ENCODE peak calls at places on chromosomes 5 and 9, in four cellular contexts. One of them, this sample, is unnamed.

GRCh38 chr9:102049586-102050246 is 311.3 kb upstream of the GRIN3A start:
- DNase-seq in T-helper 2 cell: no peak
- DNase-seq in mesothelial cell of epicardium: no peak
- DNase-seq in activated T-cell treated with anti-CD3 and anti-CD28 coated beads for 4 hours: no peak
- DNase-seq in this sample: no peak

GRCh38 chr9:17829812-17830385 is 251.0 kb downstream of the SH3GL2 start:
- DNase-seq in T-helper 2 cell: no peak
- DNase-seq in mesothelial cell of epicardium: no peak
- DNase-seq in activated T-cell treated with anti-CD3 and anti-CD28 coated beads for 4 hours: no peak
- DNase-seq in this sample: no peak

GRCh38 chr9:33236571-33236970 is 3.4 kb upstream of the SPINK4 start:
- DNase-seq in T-helper 2 cell: no peak
- DNase-seq in mesothelial cell of epicardium: no peak
- DNase-seq in activated T-cell treated with anti-CD3 and anti-CD28 coated beads for 4 hours: no peak
- DNase-seq in this sample: no peak

GRCh38 chr5:171223927-171224326 is 85.1 kb upstream of the TLX3 start:
- DNase-seq in T-helper 2 cell: no peak
- DNase-seq in mesothelial cell of epicardium: no peak
- DNase-seq in activated T-cell treated with anti-CD3 and anti-CD28 coated beads for 4 hours: no peak
- DNase-seq in this sample: no peak

GRCh38 chr9:116905131-116905724 is 218.1 kb downstream of the TRIM32 start:
- DNase-seq in T-helper 2 cell: no peak
- DNase-seq in mesothelial cell of epicardium: no peak
- DNase-seq in activated T-cell treated with anti-CD3 and anti-CD28 coated beads for 4 hours: no peak
- DNase-seq in this sample: no peak

GRCh38 chr9:92943062-92943616 is 4.2 kb upstream of the FGD3 start:
- DNase-seq in T-helper 2 cell: no peak
- DNase-seq in mesothelial cell of epicardium: no peak
- DNase-seq in activated T-cell treated with anti-CD3 and anti-CD28 coated beads for 4 hours: no peak
- DNase-seq in this sample: no peak

GRCh38 chr5:113201715-113202114 is 225.1 kb downstream of the DCP2 start:
- DNase-seq in T-helper 2 cell: no peak
- DNase-seq in mesothelial cell of epicardium: no peak
- DNase-seq in activated T-cell treated with anti-CD3 and anti-CD28 coated beads for 4 hours: no peak
- DNase-seq in this sample: no peak

GRCh38 chr5:31049933-31050704 is 143.4 kb upstream of the CDH6 start:
- DNase-seq in T-helper 2 cell: no peak
- DNase-seq in mesothelial cell of epicardium: no peak
- DNase-seq in activated T-cell treated with anti-CD3 and anti-CD28 coated beads for 4 hours: no peak
- DNase-seq in this sample: no peak

GRCh38 chr5:38923661-38924451 is 78.0 kb downstream of the OSMR start:
- DNase-seq in T-helper 2 cell: no peak
- DNase-seq in mesothelial cell of epicardium: no peak
- DNase-seq in activated T-cell treated with anti-CD3 and anti-CD28 coated beads for 4 hours: no peak
- DNase-seq in this sample: no peak

GRCh38 chr9:134652291-134653225 is 11.0 kb downstream of the COL5A1 start:
- DNase-seq in T-helper 2 cell: no peak
- DNase-seq in mesothelial cell of epicardium: no peak
- DNase-seq in activated T-cell treated with anti-CD3 and anti-CD28 coated beads for 4 hours: no peak
- DNase-seq in this sample: no peak

This sample was measured in activated CD4-positive, alpha-beta T cell treated with anti-CD3 and anti-CD28 coated beads, Interleukin-2, amount 50 U/mL, for 4 hours.